ENCODE peak calls at places on chromosome 15, in six cellular contexts. L, V, K, F, G and T are unnamed samples.

GRCh38 chr15:33314115-33314514 is 3.3 kb downstream of the RYR3 start:
- DNase-seq in V (no peak), K (no peak), L (no peak), G (no peak), F (no peak), T (no peak)

GRCh38 chr15:92899910-92900711 is at the start of gene CHD2:
- DNase-seq in F (peak), V (no peak), L (peak), G (no peak), K (peak), T (no peak)

GRCh38 chr15:49290204-49290603 is 120.2 kb downstream of the GALK2 start:
- DNase-seq in L (no peak), K (no peak), F (no peak), V (no peak), G (no peak), T (no peak)

GRCh38 chr15:89740137-89740536 is 10.9 kb downstream of the MESP1 start:
- DNase-seq in V (no peak), K (peak), L (peak), G (peak), F (peak), T (no peak)

GRCh38 chr15:35066094-35066493 is 19.0 kb downstream of the NANOGP8 start:
- DNase-seq in V (no peak), F (no peak), L (no peak), K (no peak), G (no peak), T (no peak)

GRCh38 chr15:63420333-63420741 is 38.7 kb upstream of the CA12 start:
- DNase-seq in L (peak), G (no peak), F (no peak), V (no peak), K (no peak), T (no peak)

GRCh38 chr15:53843869-53844569 is 84.6 kb upstream of the WDR72 start:
- DNase-seq in K (no peak), F (no peak), L (no peak), G (no peak), V (no peak), T (no peak)

GRCh38 chr15:70442616-70443321 is 320.6 kb downstream of the UACA start:
- DNase-seq in L (no peak), F (peak), G (no peak), K (no peak), V (no peak), T (no peak)

GRCh38 chr15:89628791-89629715 is 26.2 kb downstream of the KIF7 start:
- DNase-seq in F (no peak), G (no peak), K (no peak), V (no peak), L (no peak), T (no peak)

GRCh38 chr15:41967506-41968206 is 4.7 kb downstream of the EHD4 start:
- DNase-seq in L (peak), K (peak), F (peak), V (no peak), G (no peak), T (no peak)

GRCh38 chr15:55823191-55823670 is 80.3 kb upstream of the PRTG start:
- DNase-seq in G (peak), V (no peak), K (peak), L (peak), F (peak), T (no peak)

GRCh38 chr15:59313703-59314332 is 58.9 kb downstream of the MYO1E start:
- DNase-seq in L (peak), V (peak), G (no peak), K (peak), F (no peak), T (no peak)

GRCh38 chr15:84603630-84604379 is 3.0 kb downstream of the ZSCAN2 start:
- DNase-seq in F (no peak), K (no peak), L (no peak), V (no peak), G (no peak), T (no peak)
- H3K4me3 ChIP-seq in F (no peak), K (no peak), L (no peak), V (no peak), G (no peak), T (no peak)

GRCh38 chr15:51621917-51622268 is 678 bp downstream of the DMXL2 start:
- DNase-seq in L (peak), K (peak), G (no peak), F (peak), V (peak), T (no peak)
- TF ChIP-seq CTCF in L (no peak), K (no peak), G (peak), F (peak), V (no peak), T (peak)

GRCh38 chr15:83289160-83289559 is 4.7 kb upstream of the BNC1 start:
- DNase-seq in F (peak), L (peak), G (no peak), K (no peak), V (no peak), T (no peak)

GRCh38 chr15:83285979-83286553 is 1.6 kb upstream of the BNC1 start:
- DNase-seq in K (no peak), V (no peak), L (peak), F (peak), G (peak), T (peak)

GRCh38 chr15:83285284-83285978 is 967 bp upstream of the BNC1 start:
- DNase-seq in V (no peak), F (no peak), L (no peak), K (no peak), G (no peak), T (no peak)

GRCh38 chr15:83288381-83288801 is 3.9 kb upstream of the BNC1 start:
- DNase-seq in L (no peak), V (no peak), K (no peak), G (no peak), F (no peak), T (no peak)

GRCh38 chr15:83287541-83288027 is 3.1 kb upstream of the BNC1 start:
- DNase-seq in L (peak), V (no peak), K (no peak), F (peak), G (peak), T (no peak)
- H3K4me3 ChIP-seq in L (no peak), V (no peak), K (no peak), F (no peak), G (no peak), T (no peak)

GRCh38 chr15:65660927-65661326 is 39.2 kb downstream of the SLC24A1 start:
- DNase-seq in L (no peak), K (no peak), V (no peak), G (no peak), F (peak), T (no peak)
- TF ChIP-seq CTCF in L (no peak), K (no peak), V (no peak), G (no peak), F (no peak), T (no peak)

GRCh38 chr15:31047437-31047836 is 54.1 kb downstream of the TRPM1 start:
- DNase-seq in K (no peak), G (no peak), L (no peak), V (no peak), F (no peak), T (no peak)

GRCh38 chr15:31049682-31050606 is 51.6 kb downstream of the TRPM1 start:
- DNase-seq in L (no peak), F (no peak), V (no peak), G (no peak), K (no peak), T (no peak)

GRCh38 chr15:31051646-31052045 is 49.9 kb downstream of the TRPM1 start:
- DNase-seq in G (no peak), F (no peak), V (no peak), L (no peak), K (no peak), T (no peak)

GRCh38 chr15:31046759-31047359 is 54.7 kb downstream of the TRPM1 start:
- DNase-seq in L (no peak), G (no peak), F (no peak), V (no peak), K (no peak), T (no peak)

DNA sequence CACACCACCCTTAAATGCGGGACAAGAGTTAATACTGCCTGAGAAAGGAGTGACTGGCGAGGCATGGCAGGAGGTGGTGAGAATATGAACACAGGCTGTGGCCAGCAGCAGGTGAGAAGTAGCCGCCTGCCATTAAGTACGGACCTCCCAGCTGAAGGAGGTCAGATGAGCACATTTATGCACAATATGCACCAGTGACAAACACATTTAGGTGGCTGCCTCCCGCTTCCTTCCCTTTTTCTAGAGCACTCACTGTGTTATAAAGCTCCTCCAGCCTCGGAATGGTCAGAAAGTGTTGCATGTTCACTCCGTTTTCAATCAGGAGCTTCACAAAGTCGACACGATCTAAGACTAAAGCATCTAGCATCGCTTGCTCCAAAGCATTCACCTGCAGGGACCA is 52.4 kb downstream of the TRPM1 start:
- DNase-seq in L (no peak), G (no peak), V (no peak), F (no peak), K (no peak), T (no peak)
- H3K4me3 ChIP-seq in L (no peak), G (no peak), V (no peak), F (no peak), K (no peak), T (no peak)

GRCh38 chr15:37979597-37979996 is 45.2 kb downstream of the TMCO5A start:
- DNase-seq in V (no peak), K (no peak), F (no peak), L (no peak), G (no peak), T (no peak)

GRCh38 chr15:37980010-37980409 is 45.6 kb downstream of the TMCO5A start:
- DNase-seq in V (no peak), G (no peak), L (no peak), F (no peak), K (no peak), T (no peak)

GRCh38 chr15:37978231-37978630 is 43.8 kb downstream of the TMCO5A start:
- DNase-seq in G (no peak), F (no peak), V (no peak), L (no peak), K (no peak), T (no peak)

GRCh38 chr15:37984368-37984767 is 49.9 kb downstream of the TMCO5A start:
- DNase-seq in V (no peak), K (no peak), G (no peak), L (no peak), F (no peak), T (no peak)

GRCh38 chr15:37981781-37982180 is 47.3 kb downstream of the TMCO5A start:
- DNase-seq in V (no peak), F (peak), L (peak), K (no peak), G (no peak), T (peak)
- TF ChIP-seq CTCF in V (no peak), F (peak), L (peak), K (no peak), G (peak), T (peak)

GRCh38 chr15:32098033-32098432 is 67.7 kb downstream of the CHRNA7 start:
- DNase-seq in L (no peak), F (no peak), K (no peak), G (no peak), V (no peak), T (no peak)
- H3K4me3 ChIP-seq in L (no peak), F (no peak), K (no peak), G (no peak), V (no peak), T (no peak)

GRCh38 chr15:73239564-73240208 is 129.1 kb downstream of the HCN4 start:
- DNase-seq in K (no peak), G (no peak), F (no peak), L (no peak), V (no peak), T (no peak)
- TF ChIP-seq CTCF in K (no peak), G (no peak), F (no peak), L (no peak), V (no peak), T (peak)

GRCh38 chr15:28969511-28970085 is 83.8 kb downstream of the APBA2 start:
- DNase-seq in L (no peak), F (no peak), V (no peak), G (no peak), K (no peak), T (no peak)
- H3K4me3 ChIP-seq in L (no peak), F (no peak), V (no peak), G (no peak), K (no peak), T (no peak)